ENCODE peak calls at places on chromosomes 16 and 17, in nine cellular contexts. R is psoas muscle, O is AG04450, Z is adrenal gland, N is heart right ventricle, I is A549, J is choroid plexus epithelial cell, W is uterus, B is ovary. P is an unnamed sample.

GRCh38 chr16:67104061-67104460 is 5.7 kb upstream of the PHAF1 start:
- DNase-seq in B (no peak), J (peak; percentile 65), R (no peak), W (no peak), O (no peak), Z (peak; percentile 52), I (no peak), N (no peak), P (peak; percentile 29)

GRCh38 chr17:75459246-75459589 is 2.8 kb downstream of the TMEM94 start:
- DNase-seq in J (no peak), R (no peak), W (no peak), O (no peak), B (no peak), N (no peak), I (no peak), Z (no peak), P (no peak)

GRCh38 chr17:35844547-35844946 is 24.1 kb downstream of the HEATR9 start:
- DNase-seq in O (no peak), J (no peak), W (no peak), B (no peak), I (no peak), Z (no peak), N (no peak), R (no peak), P (no peak)

GRCh38 chr17:27577884-27578717 is 52.9 kb upstream of the LGALS9 start:
- DNase-seq in Z (peak; percentile 89), N (no peak), I (no peak), J (peak; percentile 67), B (no peak), W (peak; percentile 44), O (no peak), R (no peak), P (peak; percentile 78)

GRCh38 chr16:70778901-70779309 is 22.1 kb downstream of the VAC14 start:
- DNase-seq in N (peak; percentile 49), O (peak; percentile 89), Z (peak; percentile 52), W (peak; percentile 89), B (peak; percentile 90), J (peak; percentile 95), I (peak; percentile 88), R (peak; percentile 82), P (peak; percentile 91)

GRCh38 chr17:59346341-59346740 is 14.9 kb downstream of the YPEL2 start:
- DNase-seq in O (no peak), B (no peak), I (no peak), J (no peak), Z (no peak), W (no peak), R (no peak), N (no peak), P (no peak)

GRCh38 chr16:2213817-2214720 is 571 bp downstream of the PGP start:
- DNase-seq in J (peak; percentile 17), W (no peak), Z (no peak), R (no peak), B (peak; percentile 58), O (no peak), N (no peak), I (no peak), P (no peak)

GRCh38 chr16:1763521-1764511 is 7.5 kb downstream of the NME3 start:
- DNase-seq in J (no peak), R (peak; percentile 74), Z (no peak), O (no peak), N (no peak), B (peak; percentile 68), W (no peak), I (no peak), P (no peak)

GRCh38 chr16:25568991-25569390 is 122.8 kb upstream of the HS3ST4 start:
- DNase-seq in J (no peak), B (no peak), W (no peak), N (no peak), O (no peak), I (no peak), Z (no peak), R (no peak), P (no peak)

GRCh38 chr17:30389755-30390300 is 11.1 kb downstream of the CPD start:
- DNase-seq in O (no peak), N (no peak), Z (no peak), B (no peak), W (no peak), I (no peak), J (no peak), R (no peak), P (peak; percentile 39)

GRCh38 chr16:12395266-12395665 is 408.4 kb downstream of the CPPED1 start:
- DNase-seq in Z (no peak), R (no peak), J (no peak), O (no peak), I (no peak), W (no peak), N (no peak), B (no peak), P (peak; percentile 33)

GRCh38 chr16:72974142-72974769 is 73.7 kb downstream of the ZFHX3 start:
- DNase-seq in R (no peak), N (no peak), B (no peak), W (no peak), Z (peak; percentile 52), O (no peak), J (no peak), I (no peak), P (no peak)

GRCh38 chr16:890217-890616 is 80.6 kb downstream of the LMF1 start:
- DNase-seq in B (no peak), N (peak; percentile 54), Z (no peak), O (no peak), J (no peak), R (peak; percentile 49), I (no peak), W (no peak), P (no peak)

GRCh38 chr17:45306623-45307022 is 10.2 kb downstream of the MAP3K14 start:
- DNase-seq in R (no peak), N (no peak), J (no peak), W (no peak), O (no peak), I (no peak), B (no peak), Z (no peak), P (no peak)

GRCh38 chr16:67963325-67964321 is 4.8 kb downstream of the SLC12A4 start:
- DNase-seq in I (no peak), N (peak; percentile 60), R (peak; percentile 72), O (no peak), Z (peak; percentile 66), B (no peak), W (peak; percentile 48), J (peak; percentile 26), P (no peak)

GRCh38 chr16:15046692-15047376 is 9.0 kb downstream of the NTAN1 start:
- DNase-seq in I (no peak), N (no peak), B (no peak), R (no peak), J (no peak), W (no peak), O (no peak), Z (no peak), P (no peak)
- TF ChIP-seq CTCF in I (no peak), N (no peak), B (no peak), R (no peak), J (no peak), W (no peak), O (no peak), Z (no peak), P (no peak)

DNA sequence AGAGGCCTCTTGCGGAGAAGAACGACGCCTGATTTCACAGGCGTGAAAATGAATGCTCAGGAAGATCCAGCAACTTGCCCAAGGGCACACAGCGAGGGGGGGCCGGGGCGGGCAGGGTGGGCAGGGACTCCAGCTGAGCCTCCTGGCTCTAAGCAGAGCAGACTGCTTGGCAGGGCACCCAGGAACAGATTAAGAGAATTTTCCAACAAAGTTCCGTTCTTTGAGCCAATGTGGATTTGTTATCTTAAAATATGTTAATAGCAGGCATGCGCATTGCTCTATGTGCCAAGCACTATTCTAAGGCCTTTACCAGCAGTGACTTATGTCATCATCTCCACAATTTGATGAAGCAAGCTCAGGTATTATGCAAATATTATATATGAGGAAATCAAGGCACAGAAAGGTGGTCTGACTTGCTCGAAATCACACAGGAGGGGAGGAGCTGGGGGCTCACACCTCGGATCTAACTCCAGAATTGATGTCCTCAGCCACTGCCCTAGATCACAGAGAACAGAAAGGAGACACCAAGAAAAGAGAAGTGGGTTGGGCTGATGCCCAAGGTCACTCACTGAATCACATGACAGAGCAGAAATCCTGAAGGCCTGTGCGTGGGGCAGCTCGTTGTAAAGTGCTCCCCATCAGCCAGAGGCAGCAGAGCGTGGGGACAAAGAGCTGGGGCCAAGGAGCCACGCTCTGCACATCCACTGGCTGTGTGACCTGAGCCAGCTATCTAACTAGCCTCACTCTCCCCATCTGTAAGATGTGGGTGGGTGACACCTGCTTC is 23.2 kb upstream of the MEAK7 start:
- DNase-seq in R (no peak), O (no peak), J (no peak), Z (peak; percentile 63), W (no peak), B (no peak), N (no peak), I (no peak), P (no peak)
- H3K4me3 ChIP-seq in R (peak overlapping the region; percentile 18), O (no peak overlapping the region), J (no peak overlapping the region), Z (no peak overlapping the region), W (no peak overlapping the region), B (no peak overlapping the region), N (peak overlapping the region; percentile 25), I (no peak overlapping the region), P (no peak overlapping the region)

GRCh38 chr16:81497690-81498089 is 53.1 kb downstream of the CMIP start:
- DNase-seq in B (no peak), I (no peak), R (peak; percentile 51), W (no peak), J (no peak), Z (no peak), N (no peak), O (no peak), P (no peak)
- TF ChIP-seq CTCF in B (no peak), I (no peak), R (no peak), W (no peak), J (no peak), Z (peak; percentile 42), N (peak; percentile 39), O (no peak), P (no peak)

GRCh38 chr17:9187828-9188227 is 166.5 kb downstream of the NTN1 start:
- DNase-seq in N (no peak), B (no peak), R (no peak), Z (no peak), J (no peak), W (no peak), I (no peak), O (no peak), P (no peak)

GRCh38 chr17:9185688-9186289 is 164.5 kb downstream of the NTN1 start:
- DNase-seq in W (no peak), N (no peak), R (no peak), Z (no peak), J (no peak), B (no peak), I (no peak), O (no peak), P (no peak)

GRCh38 chr17:9181640-9182039 is 160.3 kb downstream of the NTN1 start:
- DNase-seq in R (no peak), W (no peak), J (no peak), O (no peak), N (no peak), Z (no peak), I (no peak), B (no peak), P (no peak)

GRCh38 chr17:9183297-9183696 is 162.0 kb downstream of the NTN1 start:
- DNase-seq in Z (no peak), R (no peak), N (no peak), B (no peak), I (no peak), J (no peak), W (no peak), O (no peak), P (no peak)

DNA sequence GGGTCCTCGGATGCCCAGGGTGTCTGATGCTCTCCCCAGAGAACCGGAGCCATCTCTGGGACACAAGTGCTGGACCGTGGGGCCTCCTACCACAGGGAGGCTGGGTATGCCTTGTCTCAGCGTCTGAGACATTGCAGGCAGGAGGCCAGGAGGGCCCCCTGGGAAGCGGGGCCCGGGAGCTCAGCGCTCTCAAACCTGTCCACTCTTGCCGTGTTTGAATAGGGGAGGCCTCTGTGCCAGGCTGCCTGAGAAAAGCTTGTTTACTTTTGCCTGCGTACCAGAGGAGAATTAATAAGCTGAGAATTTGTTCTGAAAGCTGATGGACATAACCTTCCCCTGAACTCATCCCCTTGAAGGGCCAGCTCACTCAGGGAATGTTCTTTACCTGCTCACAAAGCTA is 163.8 kb downstream of the NTN1 start:
- DNase-seq in I (no peak), Z (no peak), O (no peak), J (no peak), B (no peak), N (no peak), R (no peak), W (no peak), P (no peak)
- H3K4me3 ChIP-seq in I (no peak overlapping the region), Z (no peak overlapping the region), O (no peak overlapping the region), J (no peak overlapping the region), B (no peak overlapping the region), N (no peak overlapping the region), R (no peak overlapping the region), W (no peak overlapping the region), P (no peak overlapping the region)